ENCODE peak calls at places on chromosomes 7 and 10, in eight cellular contexts. One of them, this sample, is unnamed. For H3K4me1, the result is how much of the 10 kb centered on the place peaks cover.

GRCh38 chr7:31890751-31891150 is 179.5 kb downstream of the PDE1C start:
- DNase-seq in HCT116: no peak
- DNase-seq in GM23248: peak
- DNase-seq in GM23338: no peak
- DNase-seq in neural progenitor cell: no peak
- DNase-seq in MM.1S: no peak
- DNase-seq in PC-3: no peak
- DNase-seq in hepatocyte: no peak
- DNase-seq in this sample: no peak

GRCh38 chr10:119734396-119735332 is 8.8 kb downstream of the INPP5F start:
- DNase-seq in GM23248: peak
- DNase-seq in PC-3: peak
- DNase-seq in GM23338: peak
- DNase-seq in hepatocyte: no peak
- DNase-seq in neural progenitor cell: no peak
- DNase-seq in HCT116: peak
- DNase-seq in MM.1S: no peak
- DNase-seq in this sample: no peak

GRCh38 chr7:83362786-83363185 is 200.1 kb upstream of the PCLO start:
- DNase-seq in PC-3: no peak
- DNase-seq in neural progenitor cell: no peak
- DNase-seq in GM23338: no peak
- DNase-seq in hepatocyte: peak
- DNase-seq in HCT116: no peak
- DNase-seq in GM23248: no peak
- DNase-seq in MM.1S: no peak
- DNase-seq in this sample: no peak

GRCh38 chr7:26265499-26266075 is 26.1 kb upstream of the SNX10 start:
- DNase-seq in hepatocyte: no peak
- DNase-seq in GM23338: no peak
- DNase-seq in neural progenitor cell: no peak
- DNase-seq in HCT116: no peak
- DNase-seq in PC-3: no peak
- DNase-seq in MM.1S: no peak
- DNase-seq in GM23248: no peak
- DNase-seq in this sample: no peak

GRCh38 chr7:91632948-91633519 is 247.5 kb downstream of the MTERF1 start:
- DNase-seq in MM.1S: no peak
- DNase-seq in GM23338: no peak
- DNase-seq in PC-3: no peak
- DNase-seq in HCT116: no peak
- DNase-seq in hepatocyte: no peak
- DNase-seq in GM23248: no peak
- DNase-seq in neural progenitor cell: peak
- DNase-seq in this sample: no peak

GRCh38 chr10:77191324-77192049 is 446.1 kb downstream of the KCNMA1 start:
- DNase-seq in PC-3: no peak
- DNase-seq in GM23248: no peak
- DNase-seq in neural progenitor cell: no peak
- DNase-seq in MM.1S: no peak
- DNase-seq in GM23338: no peak
- DNase-seq in hepatocyte: no peak
- DNase-seq in HCT116: no peak
- DNase-seq in this sample: no peak

GRCh38 chr10:103881420-103882284 is 26.3 kb upstream of the SH3PXD2A start:
- DNase-seq in PC-3: peak
- DNase-seq in MM.1S: peak
- DNase-seq in HCT116: no peak
- DNase-seq in GM23248: no peak
- DNase-seq in neural progenitor cell: no peak
- DNase-seq in hepatocyte: no peak
- DNase-seq in GM23338: no peak
- DNase-seq in this sample: no peak

GRCh38 chr10:76017026-76017732 is 585.8 kb downstream of the LRMDA start:
- DNase-seq in GM23248: peak
- DNase-seq in HCT116: no peak
- DNase-seq in MM.1S: no peak
- DNase-seq in GM23338: peak
- DNase-seq in hepatocyte: no peak
- DNase-seq in PC-3: peak
- DNase-seq in neural progenitor cell: peak
- DNase-seq in this sample: no peak

GRCh38 chr10:624605-625334 is 64.7 kb downstream of the DIP2C start:
- DNase-seq in GM23248: peak
- DNase-seq in GM23338: peak
- DNase-seq in HCT116: no peak
- DNase-seq in hepatocyte: peak
- DNase-seq in PC-3: no peak
- DNase-seq in MM.1S: no peak
- DNase-seq in neural progenitor cell: peak
- DNase-seq in this sample: no peak

DNA sequence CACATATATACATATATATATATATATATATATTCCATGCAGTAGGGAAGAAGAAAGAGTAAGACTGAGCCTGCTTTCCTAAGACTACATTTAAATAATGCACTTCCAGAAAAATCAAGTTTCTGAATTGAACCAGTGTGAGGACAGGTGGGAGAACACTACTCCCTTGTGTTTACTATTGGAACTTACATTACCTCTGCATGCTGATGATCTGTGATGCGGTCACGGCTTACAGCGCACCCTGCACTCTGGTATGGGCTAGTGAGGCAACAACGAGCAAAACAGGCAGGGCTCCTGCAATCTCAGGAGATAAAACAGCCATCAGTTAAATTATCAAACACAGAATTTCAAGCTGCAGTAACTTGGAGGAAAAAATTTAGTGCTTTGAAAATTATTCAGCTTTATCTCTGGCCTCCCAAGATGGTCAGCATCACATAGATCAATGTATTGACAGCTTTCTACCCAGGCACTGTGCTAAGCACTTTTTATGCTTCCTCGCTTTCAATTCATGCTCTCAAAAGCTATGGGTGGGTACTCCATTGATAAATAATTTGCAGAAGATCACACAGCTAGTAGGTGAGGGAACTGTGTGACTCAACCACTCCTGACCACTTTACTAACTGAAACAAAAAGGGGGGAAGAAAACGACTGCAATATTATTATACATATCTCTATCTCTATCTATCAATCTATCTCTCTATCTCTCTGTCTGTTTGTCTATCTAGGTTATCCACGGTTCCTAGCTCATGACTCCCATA is 20.5 kb upstream of the SLC16A12 start:
- DNase-seq in hepatocyte: peak
- DNase-seq in neural progenitor cell: no peak
- DNase-seq in MM.1S: no peak
- DNase-seq in GM23248: no peak
- DNase-seq in HCT116: no peak
- DNase-seq in GM23338: peak
- DNase-seq in PC-3: peak
- DNase-seq in this sample: no peak
- TF ChIP-seq EZH2phosphoT487 in hepatocyte: no peak
- TF ChIP-seq EZH2phosphoT487 in neural progenitor cell: no peak
- TF ChIP-seq EZH2phosphoT487 in MM.1S: no peak
- TF ChIP-seq EZH2phosphoT487 in GM23248: no peak
- TF ChIP-seq EZH2phosphoT487 in HCT116: no peak
- TF ChIP-seq EZH2phosphoT487 in GM23338: no peak
- TF ChIP-seq EZH2phosphoT487 in PC-3: no peak
- TF ChIP-seq EZH2phosphoT487 in this sample: no peak

GRCh38 chr10:27679369-27679897 is 66.2 kb downstream of the MKX start:
- DNase-seq in hepatocyte: no peak
- DNase-seq in PC-3: no peak
- DNase-seq in GM23338: no peak
- DNase-seq in neural progenitor cell: no peak
- DNase-seq in MM.1S: no peak
- DNase-seq in GM23248: no peak
- DNase-seq in HCT116: no peak
- DNase-seq in this sample: no peak

GRCh38 chr10:27673065-27673464 is 72.6 kb downstream of the MKX start:
- DNase-seq in MM.1S: no peak
- DNase-seq in GM23248: no peak
- DNase-seq in HCT116: no peak
- DNase-seq in neural progenitor cell: no peak
- DNase-seq in PC-3: no peak
- DNase-seq in hepatocyte: no peak
- DNase-seq in GM23338: no peak
- DNase-seq in this sample: no peak

GRCh38 chr10:27679996-27680395 is 65.6 kb downstream of the MKX start:
- DNase-seq in GM23338: peak
- DNase-seq in hepatocyte: peak
- DNase-seq in GM23248: peak
- DNase-seq in MM.1S: no peak
- DNase-seq in HCT116: no peak
- DNase-seq in neural progenitor cell: no peak
- DNase-seq in PC-3: no peak
- DNase-seq in this sample: no peak

GRCh38 chr10:27683226-27683625 is 62.4 kb downstream of the MKX start:
- DNase-seq in GM23338: no peak
- DNase-seq in PC-3: no peak
- DNase-seq in hepatocyte: no peak
- DNase-seq in neural progenitor cell: no peak
- DNase-seq in HCT116: no peak
- DNase-seq in GM23248: no peak
- DNase-seq in MM.1S: no peak
- DNase-seq in this sample: no peak

GRCh38 chr10:27678166-27678565 is 67.5 kb downstream of the MKX start:
- DNase-seq in HCT116: no peak
- DNase-seq in MM.1S: no peak
- DNase-seq in GM23338: no peak
- DNase-seq in neural progenitor cell: no peak
- DNase-seq in PC-3: no peak
- DNase-seq in hepatocyte: no peak
- DNase-seq in GM23248: no peak
- DNase-seq in this sample: no peak
- H3K27ac ChIP-seq in HCT116: no peak
- H3K27ac ChIP-seq in MM.1S: no peak
- H3K27ac ChIP-seq in GM23338: no peak
- H3K27ac ChIP-seq in neural progenitor cell: no peak
- H3K27ac ChIP-seq in PC-3: no peak
- H3K27ac ChIP-seq in hepatocyte: no peak
- H3K27ac ChIP-seq in GM23248: no peak
- H3K27ac ChIP-seq in this sample: no peak

GRCh38 chr10:124671486-124672075 is 72.6 kb downstream of the FAM53B start:
- DNase-seq in MM.1S: no peak
- DNase-seq in GM23248: peak
- DNase-seq in PC-3: peak
- DNase-seq in GM23338: peak
- DNase-seq in hepatocyte: peak
- DNase-seq in HCT116: peak
- DNase-seq in neural progenitor cell: peak
- DNase-seq in this sample: no peak
- H3K4me1 ChIP-seq in MM.1S: under half
- H3K4me1 ChIP-seq in GM23248: under half
- H3K4me1 ChIP-seq in PC-3: under half
- H3K4me1 ChIP-seq in GM23338: under half
- H3K4me1 ChIP-seq in hepatocyte: under half
- H3K4me1 ChIP-seq in HCT116: under half
- H3K4me1 ChIP-seq in neural progenitor cell: half or more
- H3K4me1 ChIP-seq in this sample: under half

GRCh38 chr10:99372546-99373271 is 43.6 kb downstream of the CNNM1 start:
- DNase-seq in neural progenitor cell: no peak
- DNase-seq in HCT116: no peak
- DNase-seq in GM23248: peak
- DNase-seq in MM.1S: no peak
- DNase-seq in hepatocyte: peak
- DNase-seq in PC-3: no peak
- DNase-seq in GM23338: no peak
- DNase-seq in this sample: no peak
- TF ChIP-seq EZH2phosphoT487 in neural progenitor cell: no peak
- TF ChIP-seq EZH2phosphoT487 in HCT116: no peak
- TF ChIP-seq EZH2phosphoT487 in GM23248: no peak
- TF ChIP-seq EZH2phosphoT487 in MM.1S: no peak
- TF ChIP-seq EZH2phosphoT487 in hepatocyte: no peak
- TF ChIP-seq EZH2phosphoT487 in PC-3: no peak
- TF ChIP-seq EZH2phosphoT487 in GM23338: no peak
- TF ChIP-seq EZH2phosphoT487 in this sample: no peak

GRCh38 chr7:2162959-2163358 is 69.8 kb downstream of the MAD1L1 start:
- DNase-seq in PC-3: no peak
- DNase-seq in HCT116: no peak
- DNase-seq in neural progenitor cell: no peak
- DNase-seq in hepatocyte: no peak
- DNase-seq in GM23338: no peak
- DNase-seq in GM23248: no peak
- DNase-seq in MM.1S: no peak
- DNase-seq in this sample: no peak
- H3K27ac ChIP-seq in PC-3: no peak
- H3K27ac ChIP-seq in HCT116: no peak
- H3K27ac ChIP-seq in neural progenitor cell: no peak
- H3K27ac ChIP-seq in hepatocyte: peak
- H3K27ac ChIP-seq in GM23338: peak
- H3K27ac ChIP-seq in GM23248: no peak
- H3K27ac ChIP-seq in MM.1S: no peak
- H3K27ac ChIP-seq in this sample: no peak